ENCODE peak calls at places on chromosomes 13 and 19, in six cellular contexts. One of them, this sample, is unnamed.

GRCh38 chr13:44230736-44231135 is 142.9 kb upstream of the SERP2 start:
- DNase-seq in A549: no peak
- DNase-seq in neural crest cell: no peak
- DNase-seq in activated naive CD4-positive, alpha-beta T cell: no peak
- DNase-seq in left cardiac atrium: no peak
- DNase-seq in NAMALWA: no peak
- DNase-seq in this sample: no peak

GRCh38 chr19:48630289-48631036 is 6.7 kb downstream of the DBP start:
- DNase-seq in activated naive CD4-positive, alpha-beta T cell: no peak
- DNase-seq in left cardiac atrium: peak
- DNase-seq in A549: no peak
- DNase-seq in neural crest cell: no peak
- DNase-seq in NAMALWA: no peak
- DNase-seq in this sample: peak

GRCh38 chr13:53201454-53202225 is 173.0 kb downstream of the OLFM4 start:
- DNase-seq in left cardiac atrium: peak
- DNase-seq in A549: no peak
- DNase-seq in NAMALWA: no peak
- DNase-seq in neural crest cell: peak
- DNase-seq in activated naive CD4-positive, alpha-beta T cell: no peak
- DNase-seq in this sample: no peak

GRCh38 chr19:56712609-56713008 is 41.1 kb upstream of the ZNF835 start:
- DNase-seq in activated naive CD4-positive, alpha-beta T cell: no peak
- DNase-seq in neural crest cell: no peak
- DNase-seq in NAMALWA: no peak
- DNase-seq in left cardiac atrium: no peak
- DNase-seq in A549: no peak
- DNase-seq in this sample: no peak

GRCh38 chr13:110546933-110547332 is 14.6 kb downstream of the RAB20 start:
- DNase-seq in neural crest cell: no peak
- DNase-seq in NAMALWA: no peak
- DNase-seq in left cardiac atrium: peak
- DNase-seq in A549: peak
- DNase-seq in activated naive CD4-positive, alpha-beta T cell: no peak
- DNase-seq in this sample: peak

GRCh38 chr19:2716722-2717637 is 4.2 kb downstream of the DIRAS1 start:
- DNase-seq in NAMALWA: no peak
- DNase-seq in A549: no peak
- DNase-seq in left cardiac atrium: no peak
- DNase-seq in neural crest cell: no peak
- DNase-seq in activated naive CD4-positive, alpha-beta T cell: no peak
- DNase-seq in this sample: no peak

GRCh38 chr13:39952244-39953233 is 297.1 kb downstream of the COG6 start:
- DNase-seq in A549: no peak
- DNase-seq in NAMALWA: peak
- DNase-seq in left cardiac atrium: no peak
- DNase-seq in activated naive CD4-positive, alpha-beta T cell: no peak
- DNase-seq in neural crest cell: no peak
- DNase-seq in this sample: no peak

GRCh38 chr19:46546194-46546896 is 50.7 kb upstream of the PNMA8B start:
- DNase-seq in left cardiac atrium: no peak
- DNase-seq in NAMALWA: peak
- DNase-seq in neural crest cell: no peak
- DNase-seq in A549: peak
- DNase-seq in activated naive CD4-positive, alpha-beta T cell: no peak
- DNase-seq in this sample: peak

This sample was measured in HT-29.